ENCODE peak calls at places on chromosome 3, in six cellular contexts. One of them, this sample, is unnamed.

GRCh38 chr3:37814547-37814946 is 47.1 kb upstream of the CTDSPL start:
- DNase-seq in caudate nucleus: no peak
- DNase-seq in psoas muscle: no peak
- DNase-seq in heart left ventricle: no peak
- DNase-seq in cardiac muscle cell: peak; percentile 42
- DNase-seq in adrenal gland: no peak
- DNase-seq in this sample: no peak

GRCh38 chr3:120615863-120616599 is 19.9 kb downstream of the NDUFB4 start:
- DNase-seq in caudate nucleus: peak; percentile 15
- DNase-seq in psoas muscle: peak; percentile 63
- DNase-seq in heart left ventricle: peak; percentile 47
- DNase-seq in cardiac muscle cell: peak; percentile 86
- DNase-seq in adrenal gland: peak; percentile 94
- DNase-seq in this sample: peak; percentile 46

GRCh38 chr3:29178809-29179793 is 101.8 kb upstream of the RBMS3 start:
- DNase-seq in caudate nucleus: no peak
- DNase-seq in psoas muscle: no peak
- DNase-seq in heart left ventricle: no peak
- DNase-seq in cardiac muscle cell: no peak
- DNase-seq in adrenal gland: no peak
- DNase-seq in this sample: no peak

GRCh38 chr3:196406806-196407470 is 25.3 kb downstream of the UBXN7 start:
- DNase-seq in caudate nucleus: no peak
- DNase-seq in psoas muscle: no peak
- DNase-seq in heart left ventricle: no peak
- DNase-seq in cardiac muscle cell: peak; percentile 69
- DNase-seq in adrenal gland: no peak
- DNase-seq in this sample: no peak

GRCh38 chr3:73004316-73004715 is 7.7 kb downstream of the PPP4R2 start:
- DNase-seq in caudate nucleus: no peak
- DNase-seq in psoas muscle: no peak
- DNase-seq in heart left ventricle: no peak
- DNase-seq in cardiac muscle cell: no peak
- DNase-seq in adrenal gland: no peak
- DNase-seq in this sample: no peak

GRCh38 chr3:107431048-107431297 is 53.7 kb downstream of the CCDC54 start:
- DNase-seq in caudate nucleus: peak; percentile 58
- DNase-seq in psoas muscle: no peak
- DNase-seq in heart left ventricle: peak; percentile 40
- DNase-seq in cardiac muscle cell: no peak
- DNase-seq in adrenal gland: peak; percentile 73
- DNase-seq in this sample: no peak

GRCh38 chr3:154956815-154957214 is 123.3 kb upstream of the MME start:
- DNase-seq in caudate nucleus: no peak
- DNase-seq in psoas muscle: no peak
- DNase-seq in heart left ventricle: no peak
- DNase-seq in cardiac muscle cell: no peak
- DNase-seq in adrenal gland: no peak
- DNase-seq in this sample: no peak

GRCh38 chr3:97070302-97070701 is 255.9 kb downstream of the EPHA6 start:
- DNase-seq in caudate nucleus: no peak
- DNase-seq in psoas muscle: no peak
- DNase-seq in heart left ventricle: no peak
- DNase-seq in cardiac muscle cell: no peak
- DNase-seq in adrenal gland: no peak
- DNase-seq in this sample: no peak

GRCh38 chr3:21750831-21751391 is at the start of gene ZNF385D:
- DNase-seq in caudate nucleus: peak; percentile 34
- DNase-seq in psoas muscle: peak; percentile 70
- DNase-seq in heart left ventricle: peak; percentile 71
- DNase-seq in cardiac muscle cell: peak; percentile 61
- DNase-seq in adrenal gland: peak; percentile 64
- DNase-seq in this sample: no peak

GRCh38 chr3:127836004-127836882 is 13.9 kb upstream of the MGLL start:
- DNase-seq in caudate nucleus: no peak
- DNase-seq in psoas muscle: no peak
- DNase-seq in heart left ventricle: no peak
- DNase-seq in cardiac muscle cell: no peak
- DNase-seq in adrenal gland: no peak
- DNase-seq in this sample: no peak

GRCh38 chr3:49411968-49412631 is at the start of the genes RHOA and TCTA:
- DNase-seq in caudate nucleus: peak; percentile 98
- DNase-seq in psoas muscle: peak; percentile 100
- DNase-seq in heart left ventricle: peak; percentile 99
- DNase-seq in cardiac muscle cell: peak; percentile 100
- DNase-seq in adrenal gland: peak; percentile 100
- DNase-seq in this sample: peak; percentile 98

GRCh38 chr3:144295619-144296018 is 324.0 kb downstream of the DIPK2A start:
- DNase-seq in caudate nucleus: no peak
- DNase-seq in psoas muscle: no peak
- DNase-seq in heart left ventricle: no peak
- DNase-seq in cardiac muscle cell: no peak
- DNase-seq in adrenal gland: no peak
- DNase-seq in this sample: no peak

GRCh38 chr3:34132069-34132677 is 333.7 kb downstream of the PDCD6IP start:
- DNase-seq in caudate nucleus: no peak
- DNase-seq in psoas muscle: no peak
- DNase-seq in heart left ventricle: no peak
- DNase-seq in cardiac muscle cell: peak; percentile 2
- DNase-seq in adrenal gland: no peak
- DNase-seq in this sample: no peak

GRCh38 chr3:129046037-129046731 is 14.4 kb upstream of the GP9 start:
- DNase-seq in caudate nucleus: no peak
- DNase-seq in psoas muscle: no peak
- DNase-seq in heart left ventricle: no peak
- DNase-seq in cardiac muscle cell: no peak
- DNase-seq in adrenal gland: no peak
- DNase-seq in this sample: no peak

GRCh38 chr3:195084746-195085145 is 186.2 kb downstream of the XXYLT1 start:
- DNase-seq in caudate nucleus: no peak
- DNase-seq in psoas muscle: peak; percentile 28
- DNase-seq in heart left ventricle: no peak
- DNase-seq in cardiac muscle cell: no peak
- DNase-seq in adrenal gland: no peak
- DNase-seq in this sample: no peak

GRCh38 chr3:115330406-115330805 is 183.3 kb upstream of the ZBTB20 start:
- DNase-seq in caudate nucleus: no peak
- DNase-seq in psoas muscle: no peak
- DNase-seq in heart left ventricle: no peak
- DNase-seq in cardiac muscle cell: peak; percentile 75
- DNase-seq in adrenal gland: no peak
- DNase-seq in this sample: no peak

GRCh38 chr3:52221563-52222318 is 3.7 kb downstream of the TLR9 start:
- DNase-seq in caudate nucleus: no peak
- DNase-seq in psoas muscle: no peak
- DNase-seq in heart left ventricle: peak; percentile 33
- DNase-seq in cardiac muscle cell: no peak
- DNase-seq in adrenal gland: no peak
- DNase-seq in this sample: no peak

DNA sequence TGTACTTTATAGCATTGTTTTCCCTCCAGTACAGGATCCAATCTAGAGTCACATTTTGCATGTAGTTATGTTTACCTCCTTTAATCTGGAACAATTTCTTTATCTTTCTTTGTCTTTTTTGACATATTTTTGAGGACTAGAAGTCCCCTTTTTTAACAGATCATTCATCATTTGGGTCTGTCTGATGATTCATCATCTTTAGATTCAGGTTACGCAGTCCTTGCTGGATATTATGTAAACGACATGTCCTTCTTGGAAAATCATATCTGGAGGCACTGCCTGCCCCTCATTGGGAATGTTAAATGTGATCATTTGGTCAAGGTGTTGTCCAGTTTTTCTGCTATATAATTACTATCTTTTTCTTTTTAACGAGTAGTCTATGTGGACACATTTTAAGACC is 18.3 kb downstream of the TGM4 start:
- DNase-seq in caudate nucleus: no peak
- DNase-seq in psoas muscle: no peak
- DNase-seq in heart left ventricle: no peak
- DNase-seq in cardiac muscle cell: peak; percentile 43
- DNase-seq in adrenal gland: no peak
- DNase-seq in this sample: no peak
- H3K27ac ChIP-seq in caudate nucleus: no peak overlapping the region
- H3K27ac ChIP-seq in psoas muscle: no peak overlapping the region
- H3K27ac ChIP-seq in heart left ventricle: no peak overlapping the region
- H3K27ac ChIP-seq in cardiac muscle cell: no peak overlapping the region
- H3K27ac ChIP-seq in adrenal gland: no peak overlapping the region
- H3K27ac ChIP-seq in this sample: peak overlapping the region; percentile 63

GRCh38 chr3:119470851-119471250 is 2.1 kb downstream of the POGLUT1 start:
- DNase-seq in caudate nucleus: no peak
- DNase-seq in psoas muscle: no peak
- DNase-seq in heart left ventricle: no peak
- DNase-seq in cardiac muscle cell: no peak
- DNase-seq in adrenal gland: no peak
- DNase-seq in this sample: no peak

DNA sequence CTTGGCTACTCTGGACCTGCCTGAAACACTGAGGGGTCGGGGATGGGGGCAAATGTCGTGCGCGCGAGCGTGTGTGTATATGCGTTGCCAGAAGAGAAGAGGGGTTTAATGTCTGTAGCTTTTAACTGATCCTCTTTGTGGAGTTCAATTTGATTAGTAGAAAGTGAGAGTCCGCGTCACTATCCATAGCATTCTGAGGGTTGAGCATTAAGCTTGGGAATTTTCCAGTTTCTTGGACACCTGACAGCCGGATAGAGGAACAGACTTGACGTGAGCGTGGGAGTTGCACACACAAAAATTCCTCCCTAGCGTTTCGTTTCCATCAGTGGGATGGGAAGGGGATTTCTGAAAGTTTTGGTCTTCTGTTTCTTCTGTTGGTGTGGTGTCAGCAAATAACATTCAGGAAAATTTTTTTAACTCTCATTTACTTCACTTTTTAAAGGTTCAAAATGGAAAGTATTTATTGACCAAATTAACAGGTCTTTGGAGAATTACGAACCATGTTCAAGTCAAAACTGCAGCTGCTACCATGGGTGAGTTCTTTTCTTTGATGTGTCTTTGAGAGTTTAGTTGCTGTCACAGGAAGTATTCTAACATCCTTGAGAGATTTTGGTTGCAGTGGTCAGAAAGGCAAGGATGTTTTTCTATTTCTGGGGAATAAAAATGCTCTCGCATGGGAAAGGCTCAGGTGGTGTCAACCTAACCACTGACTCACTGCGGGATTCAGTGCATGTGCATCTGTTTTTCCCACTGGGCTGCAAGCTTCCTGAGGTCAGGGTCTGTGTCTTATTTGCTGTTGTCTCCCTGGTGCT is 821 bp downstream of the POGLUT1 start:
- DNase-seq in caudate nucleus: peak; percentile 27
- DNase-seq in psoas muscle: no peak
- DNase-seq in heart left ventricle: no peak
- DNase-seq in cardiac muscle cell: peak; percentile 60
- DNase-seq in adrenal gland: no peak
- DNase-seq in this sample: no peak
- H3K27ac ChIP-seq in caudate nucleus: no peak overlapping the region
- H3K27ac ChIP-seq in psoas muscle: peak overlapping the region; percentile 91
- H3K27ac ChIP-seq in heart left ventricle: peak overlapping the region; percentile 85
- H3K27ac ChIP-seq in cardiac muscle cell: peak overlapping the region; percentile 31
- H3K27ac ChIP-seq in adrenal gland: peak overlapping the region; percentile 75
- H3K27ac ChIP-seq in this sample: no peak overlapping the region

DNA sequence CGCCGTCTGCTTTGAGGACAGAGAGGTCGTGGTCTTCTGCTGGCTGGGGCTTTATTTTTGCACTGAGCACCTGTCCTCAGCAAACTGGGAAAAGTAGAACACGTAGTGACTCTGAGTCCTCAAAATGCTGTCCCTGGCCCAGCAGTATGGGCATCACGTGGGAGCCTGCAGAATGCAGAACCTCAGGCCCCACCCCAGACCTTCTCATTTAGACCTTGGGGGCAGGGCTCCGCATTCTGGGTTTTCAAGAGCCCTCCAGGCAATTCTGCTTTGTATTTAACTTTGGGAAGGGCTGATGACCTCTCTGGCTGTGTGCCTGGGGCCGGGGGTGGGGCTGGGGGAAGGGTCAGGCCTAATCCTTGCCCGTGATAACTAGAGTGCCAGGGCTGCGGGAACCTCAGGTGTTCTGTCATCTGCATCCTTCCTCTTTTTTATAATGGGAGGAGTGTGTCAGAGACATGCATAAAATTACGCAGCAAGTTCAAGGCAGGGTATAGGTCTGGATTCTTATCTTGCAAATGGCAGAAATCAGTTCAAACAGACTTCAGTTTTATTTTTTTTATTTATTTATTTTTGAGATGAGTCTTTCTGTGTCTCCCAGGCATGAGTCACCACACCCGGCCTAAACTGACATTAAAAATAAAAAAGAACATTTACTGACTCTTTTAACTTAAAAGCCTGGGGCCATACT is 11.1 kb downstream of the SLC6A6 start:
- DNase-seq in caudate nucleus: no peak
- DNase-seq in psoas muscle: no peak
- DNase-seq in heart left ventricle: no peak
- DNase-seq in cardiac muscle cell: no peak
- DNase-seq in adrenal gland: no peak
- DNase-seq in this sample: no peak
- H3K27ac ChIP-seq in caudate nucleus: no peak overlapping the region
- H3K27ac ChIP-seq in psoas muscle: peak overlapping the region; percentile 78
- H3K27ac ChIP-seq in heart left ventricle: no peak overlapping the region
- H3K27ac ChIP-seq in cardiac muscle cell: peak overlapping the region; percentile 12
- H3K27ac ChIP-seq in adrenal gland: peak overlapping the region; percentile 90
- H3K27ac ChIP-seq in this sample: no peak overlapping the region

GRCh38 chr3:57063027-57063426 is 2.6 kb downstream of the SPATA12 start:
- DNase-seq in caudate nucleus: no peak
- DNase-seq in psoas muscle: no peak
- DNase-seq in heart left ventricle: no peak
- DNase-seq in cardiac muscle cell: no peak
- DNase-seq in adrenal gland: no peak
- DNase-seq in this sample: no peak
- H3K27ac ChIP-seq in caudate nucleus: no peak overlapping the region
- H3K27ac ChIP-seq in psoas muscle: no peak overlapping the region
- H3K27ac ChIP-seq in heart left ventricle: no peak overlapping the region
- H3K27ac ChIP-seq in cardiac muscle cell: no peak overlapping the region
- H3K27ac ChIP-seq in adrenal gland: peak overlapping the region; percentile 15
- H3K27ac ChIP-seq in this sample: no peak overlapping the region

This sample was measured in epithelial cell of prostate.